ENCODE peak calls at places on chromosomes 7 and 10, in six cellular contexts. One of them, this sample, is unnamed.

GRCh38 chr7:100888988-100889760 is at the start of gene UFSP1:
- DNase-seq in T follicular helper cell: no peak
- DNase-seq in globus pallidus: no peak
- DNase-seq in activated naive CD4-positive, alpha-beta T cell treated with anti-CD3 and anti-CD28 coated beads, Interleukin-2, amount 50 U/mL, for 16 hours: no peak
- DNase-seq in esophagus squamous epithelium: no peak
- DNase-seq in amniotic epithelial cell: no peak
- DNase-seq in this sample: no peak

GRCh38 chr10:89296227-89296648 is 5.6 kb upstream of the IFIT2 start:
- DNase-seq in T follicular helper cell: no peak
- DNase-seq in globus pallidus: peak; percentile 63
- DNase-seq in activated naive CD4-positive, alpha-beta T cell treated with anti-CD3 and anti-CD28 coated beads, Interleukin-2, amount 50 U/mL, for 16 hours: no peak
- DNase-seq in esophagus squamous epithelium: no peak
- DNase-seq in amniotic epithelial cell: peak; percentile 82
- DNase-seq in this sample: no peak

GRCh38 chr7:151671514-151671913 is 151.8 kb upstream of the RHEB start:
- DNase-seq in T follicular helper cell: no peak
- DNase-seq in globus pallidus: no peak
- DNase-seq in activated naive CD4-positive, alpha-beta T cell treated with anti-CD3 and anti-CD28 coated beads, Interleukin-2, amount 50 U/mL, for 16 hours: no peak
- DNase-seq in esophagus squamous epithelium: no peak
- DNase-seq in amniotic epithelial cell: no peak
- DNase-seq in this sample: no peak

GRCh38 chr10:126243976-126244375 is 144.3 kb downstream of the ADAM12 start:
- DNase-seq in T follicular helper cell: no peak
- DNase-seq in globus pallidus: no peak
- DNase-seq in activated naive CD4-positive, alpha-beta T cell treated with anti-CD3 and anti-CD28 coated beads, Interleukin-2, amount 50 U/mL, for 16 hours: no peak
- DNase-seq in esophagus squamous epithelium: no peak
- DNase-seq in amniotic epithelial cell: peak; percentile 80
- DNase-seq in this sample: no peak

GRCh38 chr7:34165927-34166550 is 260.7 kb downstream of the BMPER start:
- DNase-seq in T follicular helper cell: no peak
- DNase-seq in globus pallidus: no peak
- DNase-seq in activated naive CD4-positive, alpha-beta T cell treated with anti-CD3 and anti-CD28 coated beads, Interleukin-2, amount 50 U/mL, for 16 hours: no peak
- DNase-seq in esophagus squamous epithelium: no peak
- DNase-seq in amniotic epithelial cell: peak; percentile 54
- DNase-seq in this sample: no peak

GRCh38 chr7:76343294-76343930 is 15.4 kb downstream of the YWHAG start:
- DNase-seq in T follicular helper cell: no peak
- DNase-seq in globus pallidus: no peak
- DNase-seq in activated naive CD4-positive, alpha-beta T cell treated with anti-CD3 and anti-CD28 coated beads, Interleukin-2, amount 50 U/mL, for 16 hours: no peak
- DNase-seq in esophagus squamous epithelium: no peak
- DNase-seq in amniotic epithelial cell: no peak
- DNase-seq in this sample: no peak

GRCh38 chr10:75091173-75091572 is 20.3 kb upstream of the SAMD8 start:
- DNase-seq in T follicular helper cell: no peak
- DNase-seq in globus pallidus: no peak
- DNase-seq in activated naive CD4-positive, alpha-beta T cell treated with anti-CD3 and anti-CD28 coated beads, Interleukin-2, amount 50 U/mL, for 16 hours: no peak
- DNase-seq in esophagus squamous epithelium: no peak
- DNase-seq in amniotic epithelial cell: no peak
- DNase-seq in this sample: no peak

GRCh38 chr10:59315465-59315864 is 46.9 kb downstream of the FAM13C start:
- DNase-seq in T follicular helper cell: no peak
- DNase-seq in globus pallidus: no peak
- DNase-seq in activated naive CD4-positive, alpha-beta T cell treated with anti-CD3 and anti-CD28 coated beads, Interleukin-2, amount 50 U/mL, for 16 hours: no peak
- DNase-seq in esophagus squamous epithelium: no peak
- DNase-seq in amniotic epithelial cell: no peak
- DNase-seq in this sample: no peak

GRCh38 chr7:107856806-107857540 is 34.0 kb upstream of the DLD start:
- DNase-seq in T follicular helper cell: no peak
- DNase-seq in globus pallidus: no peak
- DNase-seq in activated naive CD4-positive, alpha-beta T cell treated with anti-CD3 and anti-CD28 coated beads, Interleukin-2, amount 50 U/mL, for 16 hours: no peak
- DNase-seq in esophagus squamous epithelium: no peak
- DNase-seq in amniotic epithelial cell: no peak
- DNase-seq in this sample: peak; percentile 60

GRCh38 chr7:94697671-94697994 is 41.7 kb upstream of the SGCE start:
- DNase-seq in T follicular helper cell: no peak
- DNase-seq in globus pallidus: no peak
- DNase-seq in activated naive CD4-positive, alpha-beta T cell treated with anti-CD3 and anti-CD28 coated beads, Interleukin-2, amount 50 U/mL, for 16 hours: no peak
- DNase-seq in esophagus squamous epithelium: no peak
- DNase-seq in amniotic epithelial cell: no peak
- DNase-seq in this sample: no peak

GRCh38 chr10:88989824-88990527 is 622 bp upstream of the FAS start:
- DNase-seq in T follicular helper cell: no peak
- DNase-seq in globus pallidus: no peak
- DNase-seq in activated naive CD4-positive, alpha-beta T cell treated with anti-CD3 and anti-CD28 coated beads, Interleukin-2, amount 50 U/mL, for 16 hours: no peak
- DNase-seq in esophagus squamous epithelium: no peak
- DNase-seq in amniotic epithelial cell: peak; percentile 90
- DNase-seq in this sample: no peak

GRCh38 chr7:46349490-46349889 is 428.4 kb upstream of the IGFBP3 start:
- DNase-seq in T follicular helper cell: no peak
- DNase-seq in globus pallidus: no peak
- DNase-seq in activated naive CD4-positive, alpha-beta T cell treated with anti-CD3 and anti-CD28 coated beads, Interleukin-2, amount 50 U/mL, for 16 hours: no peak
- DNase-seq in esophagus squamous epithelium: no peak
- DNase-seq in amniotic epithelial cell: no peak
- DNase-seq in this sample: no peak

GRCh38 chr10:80278480-80278879 is 11.0 kb downstream of the MAT1A start:
- DNase-seq in T follicular helper cell: no peak
- DNase-seq in globus pallidus: no peak
- DNase-seq in activated naive CD4-positive, alpha-beta T cell treated with anti-CD3 and anti-CD28 coated beads, Interleukin-2, amount 50 U/mL, for 16 hours: no peak
- DNase-seq in esophagus squamous epithelium: no peak
- DNase-seq in amniotic epithelial cell: no peak
- DNase-seq in this sample: no peak

GRCh38 chr10:102120987-102121738 is 995 bp upstream of the LDB1 start:
- DNase-seq in T follicular helper cell: no peak
- DNase-seq in globus pallidus: peak; percentile 42
- DNase-seq in activated naive CD4-positive, alpha-beta T cell treated with anti-CD3 and anti-CD28 coated beads, Interleukin-2, amount 50 U/mL, for 16 hours: no peak
- DNase-seq in esophagus squamous epithelium: no peak
- DNase-seq in amniotic epithelial cell: peak; percentile 44
- DNase-seq in this sample: peak; percentile 58

GRCh38 chr7:72751978-72752377 is 76.0 kb downstream of the TYW1B start:
- DNase-seq in T follicular helper cell: no peak
- DNase-seq in globus pallidus: no peak
- DNase-seq in activated naive CD4-positive, alpha-beta T cell treated with anti-CD3 and anti-CD28 coated beads, Interleukin-2, amount 50 U/mL, for 16 hours: no peak
- DNase-seq in esophagus squamous epithelium: no peak
- DNase-seq in amniotic epithelial cell: no peak
- DNase-seq in this sample: no peak

GRCh38 chr7:107999814-108000560 is 3.0 kb downstream of the LAMB1 start:
- DNase-seq in T follicular helper cell: no peak
- DNase-seq in globus pallidus: no peak
- DNase-seq in activated naive CD4-positive, alpha-beta T cell treated with anti-CD3 and anti-CD28 coated beads, Interleukin-2, amount 50 U/mL, for 16 hours: no peak
- DNase-seq in esophagus squamous epithelium: no peak
- DNase-seq in amniotic epithelial cell: peak; percentile 40
- DNase-seq in this sample: no peak